ENCODE peak calls at places on chromosomes 5 and 9, in four cellular contexts. E, L, U and B are unnamed samples.

GRCh38 chr5:178417391-178417811 is 172.8 kb downstream of the COL23A1 start:
- DNase-seq in E (peak), L (no peak), U (no peak), B (no peak)

GRCh38 chr5:119386945-119387344 is 31.1 kb downstream of the TNFAIP8 start:
- DNase-seq in E (no peak), L (no peak), U (no peak), B (no peak)

GRCh38 chr9:72943844-72944462 is 8.9 kb downstream of the ALDH1A1 start:
- DNase-seq in E (no peak), L (no peak), U (no peak), B (no peak)

GRCh38 chr5:35202319-35203111 is 27.8 kb downstream of the PRLR start:
- DNase-seq in E (peak), L (peak), U (peak), B (peak)

GRCh38 chr9:137494550-137495351 is 35.6 kb upstream of the NSMF start:
- DNase-seq in E (no peak), L (no peak), U (no peak), B (no peak)

GRCh38 chr9:103471241-103471640 is 476.1 kb downstream of the CYLC2 start:
- DNase-seq in E (no peak), L (no peak), U (no peak), B (no peak)

GRCh38 chr5:178376906-178377582 is 144.4 kb upstream of the PHYKPL start:
- DNase-seq in E (no peak), L (no peak), U (peak), B (no peak)

GRCh38 chr9:87505869-87506678 is 8.4 kb downstream of the DAPK1 start:
- DNase-seq in E (no peak), L (no peak), U (no peak), B (no peak)

GRCh38 chr5:151699071-151699901 is 12.6 kb upstream of the SPARC start:
- DNase-seq in E (peak), L (no peak), U (peak), B (no peak)

GRCh38 chr9:93891050-93891449 is 64.1 kb downstream of the BARX1 start:
- DNase-seq in E (no peak), L (no peak), U (no peak), B (no peak)

GRCh38 chr9:93893194-93893593 is 62.0 kb downstream of the BARX1 start:
- DNase-seq in E (no peak), L (no peak), U (no peak), B (no peak)

GRCh38 chr9:93892748-93893147 is 62.4 kb downstream of the BARX1 start:
- DNase-seq in E (no peak), L (no peak), U (no peak), B (no peak)

GRCh38 chr9:93891549-93892310 is 63.4 kb downstream of the BARX1 start:
- DNase-seq in E (no peak), L (no peak), U (no peak), B (no peak)

DNA sequence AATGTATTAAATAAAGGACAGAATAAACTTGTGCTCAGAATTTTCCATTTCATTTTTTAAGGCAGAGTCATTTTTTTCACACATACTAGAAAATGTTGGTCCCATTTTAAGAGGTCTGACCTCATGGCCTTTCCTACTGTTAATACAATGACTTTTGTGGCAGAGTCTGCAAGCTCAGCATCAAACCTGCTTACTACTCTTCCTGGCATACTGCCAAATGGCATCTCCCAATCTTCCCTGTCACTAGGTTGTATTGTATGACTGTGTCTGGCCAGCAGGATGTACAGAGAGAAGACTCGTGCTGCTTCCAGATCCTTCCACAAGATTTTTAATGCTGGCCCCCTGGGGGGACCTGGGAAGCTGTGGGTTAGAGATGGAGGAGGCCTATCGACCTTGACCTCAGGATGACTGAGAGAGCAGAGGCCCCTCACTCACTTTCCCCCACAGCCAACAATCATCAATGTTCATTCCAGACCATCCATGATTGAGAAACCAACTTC is 64.7 kb downstream of the BARX1 start:
- DNase-seq in E (no peak), L (no peak), U (no peak), B (no peak)
- TF ChIP-seq CTCF in E (no peak), L (no peak), U (no peak), B (no peak)

GRCh38 chr9:88781500-88782391 is 209.5 kb upstream of the S1PR3 start:
- DNase-seq in E (peak), L (no peak), U (no peak), B (no peak)
- TF ChIP-seq CTCF in E (no peak), L (no peak), U (peak), B (no peak)

GRCh38 chr9:89006308-89006707 is 15.0 kb downstream of the S1PR3 start:
- DNase-seq in E (no peak), L (no peak), U (no peak), B (no peak)
- TF ChIP-seq CTCF in E (no peak), L (no peak), U (no peak), B (no peak)

DNA sequence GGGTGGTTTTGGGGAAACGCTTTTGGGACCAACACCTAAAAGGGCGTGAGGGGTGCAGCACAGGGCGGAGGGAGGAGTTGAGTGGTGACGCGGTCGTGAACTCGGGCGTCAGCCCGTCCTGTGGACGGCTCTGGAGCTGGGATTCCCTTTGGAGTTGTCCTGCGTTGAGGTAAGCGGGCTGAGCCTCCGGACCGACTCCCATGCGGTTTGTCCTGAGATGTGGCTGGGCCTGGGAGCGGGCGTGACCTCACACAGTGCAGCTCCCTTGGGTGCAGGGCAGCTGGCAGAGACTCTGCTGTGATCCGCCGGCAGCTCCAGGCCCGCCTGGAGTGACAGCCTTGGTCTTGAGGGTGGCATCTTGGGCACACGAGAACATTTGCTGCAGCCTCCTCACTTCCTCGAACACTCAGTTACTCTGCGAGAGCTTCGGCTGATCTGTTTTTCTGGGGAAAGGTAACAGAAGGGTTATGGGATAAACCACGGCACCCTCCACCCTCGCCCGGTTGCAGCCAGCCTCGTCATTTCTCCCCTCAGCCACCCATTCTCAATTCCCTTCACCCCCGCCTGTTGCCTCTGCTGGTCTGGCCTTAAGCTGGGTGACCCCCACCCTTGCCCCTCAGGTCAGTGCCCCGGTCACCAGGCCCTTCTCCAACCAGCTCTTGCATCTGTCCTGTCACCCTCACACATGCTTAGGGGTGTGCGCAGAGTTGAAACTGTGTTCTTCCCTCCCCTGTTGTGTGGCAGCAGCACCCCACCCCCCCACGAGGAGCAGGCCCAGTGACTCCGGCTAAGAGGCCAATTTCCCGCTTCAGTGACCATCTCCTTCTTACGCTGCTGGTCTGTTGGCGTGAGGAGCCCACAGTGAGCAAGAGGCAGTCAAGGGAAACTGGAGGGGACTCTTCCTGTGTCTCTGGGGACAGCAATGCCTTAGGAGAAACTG is 94.2 kb upstream of the COL5A1 start:
- DNase-seq in E (no peak), L (no peak), U (no peak), B (no peak)
- TF ChIP-seq CTCF in E (no peak), L (no peak), U (no peak), B (no peak)

GRCh38 chr5:150616024-150616470 is 24.4 kb upstream of the SYNPO start:
- DNase-seq in E (no peak), L (no peak), U (no peak), B (no peak)
- TF ChIP-seq CTCF in E (no peak), L (no peak), U (no peak), B (no peak)

DNA sequence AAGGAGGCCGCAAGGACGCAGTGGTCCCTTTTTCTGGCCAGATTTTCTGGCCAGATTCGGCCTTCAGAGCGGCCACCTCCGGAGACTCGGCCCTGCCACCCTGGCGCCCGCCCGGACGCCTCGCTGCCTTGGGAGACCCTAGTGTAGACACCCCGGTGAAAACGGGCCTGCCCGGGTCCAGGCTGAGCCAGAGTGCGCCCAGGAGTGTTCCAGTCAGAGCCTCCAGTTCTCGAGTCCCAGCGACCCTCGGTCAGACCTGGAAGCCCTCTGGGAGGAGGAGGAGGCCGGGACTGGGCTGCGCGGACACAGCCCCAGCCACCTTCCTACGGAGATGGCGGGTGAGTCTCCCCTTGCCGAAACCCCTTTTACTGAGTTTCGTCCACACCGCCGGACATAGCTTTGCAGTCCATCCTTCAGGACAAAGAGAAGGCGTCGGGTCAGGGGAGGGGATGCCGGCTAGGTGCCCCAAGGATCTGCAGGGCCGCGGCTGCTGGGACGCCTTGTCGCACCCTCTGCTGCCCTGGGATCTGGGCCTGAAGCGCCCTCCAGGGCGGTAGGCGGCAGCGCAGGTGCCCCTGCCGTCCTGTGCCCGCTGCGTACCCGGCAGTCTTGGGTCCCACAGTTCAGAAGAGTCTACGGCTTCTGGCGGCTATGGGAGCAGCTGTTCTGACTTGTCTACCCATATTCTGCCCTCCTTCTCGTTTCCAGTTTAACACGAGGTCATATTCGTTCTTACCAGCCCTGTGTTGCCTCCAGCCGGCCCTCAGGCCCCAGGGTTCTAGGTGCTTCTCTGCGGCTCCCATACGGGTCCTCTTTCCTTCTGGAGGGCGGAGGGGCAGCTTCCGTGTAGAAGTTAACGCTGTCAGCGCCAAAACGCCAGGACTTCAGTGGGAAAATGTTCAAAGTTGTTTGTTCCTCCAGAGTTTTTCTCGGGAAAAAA is 1771.7 kb upstream of the CDH9 start:
- DNase-seq in E (no peak), L (no peak), U (no peak), B (no peak)
- TF ChIP-seq CTCF in E (no peak), L (no peak), U (no peak), B (no peak)

GRCh38 chr5:133247145-133247709 is 195.4 kb downstream of the HSPA4 start:
- DNase-seq in E (no peak), L (no peak), U (no peak), B (no peak)

GRCh38 chr5:133249593-133249992 is 197.8 kb downstream of the HSPA4 start:
- DNase-seq in E (no peak), L (no peak), U (no peak), B (no peak)

GRCh38 chr5:133246376-133247144 is 194.7 kb downstream of the HSPA4 start:
- DNase-seq in E (no peak), L (no peak), U (no peak), B (no peak)

GRCh38 chr5:133246053-133246370 is 194.2 kb downstream of the HSPA4 start:
- DNase-seq in E (no peak), L (no peak), U (no peak), B (no peak)

DNA sequence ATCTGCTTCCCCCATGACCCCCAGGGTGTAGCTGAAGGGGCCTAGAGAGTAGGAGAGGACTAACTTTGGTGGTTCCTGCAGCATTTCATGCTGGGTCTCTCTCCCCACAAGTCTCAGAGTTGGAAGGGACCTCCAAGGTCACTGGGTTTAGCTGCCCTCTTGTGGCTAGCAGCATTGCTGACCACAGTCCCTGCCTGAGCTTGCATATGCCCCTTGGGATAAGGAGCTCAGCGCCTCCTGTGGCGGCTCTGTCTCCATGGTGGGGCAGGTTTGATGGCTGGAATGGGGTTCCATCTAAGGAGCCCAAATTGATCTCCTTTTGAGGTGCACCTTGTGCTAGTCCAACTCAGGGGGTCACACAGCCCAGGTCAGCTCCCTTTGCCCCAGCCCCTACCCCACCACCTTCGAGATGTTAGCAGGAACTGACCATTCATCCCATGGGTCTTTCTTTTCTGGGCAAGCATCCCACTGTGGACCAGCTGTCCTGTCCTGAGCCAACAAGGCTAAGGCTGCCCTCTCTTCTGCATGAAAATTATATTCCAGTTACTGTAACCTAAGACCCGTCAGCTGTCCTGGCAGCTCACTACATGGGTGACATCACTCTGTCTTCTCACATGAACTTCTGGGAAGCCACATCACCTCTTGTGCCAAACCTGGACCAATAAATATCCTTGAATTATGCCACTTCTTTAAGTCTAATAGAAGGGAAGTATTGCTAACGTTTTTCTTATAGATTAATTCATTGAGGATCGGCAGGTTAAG is 196.2 kb downstream of the HSPA4 start:
- DNase-seq in E (peak), L (no peak), U (peak), B (peak)
- TF ChIP-seq CTCF in E (peak), L (peak), U (peak), B (peak)